ENCODE peak calls at places on chromosome 20, in four cellular contexts. Z is astrocyte, N is transverse colon, A is PC-3. J is an unnamed sample.
A peak's percentile ranks its signal among the peaks of the same experiment; 100 is the strongest.

GRCh38 chr20:16713056-16713455 is 16.8 kb upstream of the SNRPB2 start:
- DNase-seq in Z (no peak), A (no peak), N (no peak), J (no peak)

GRCh38 chr20:57659131-57659788 is 39.0 kb upstream of the ZBP1 start:
- DNase-seq in A (no peak), Z (no peak), N (peak; percentile 5), J (peak; percentile 45)

GRCh38 chr20:35739294-35740163 is 2.5 kb downstream of the RBM39 start:
- DNase-seq in N (no peak), A (peak; percentile 46), Z (peak; percentile 21), J (no peak)

GRCh38 chr20:3071610-3072529 is at the start of gene OXT:
- DNase-seq in A (no peak), N (peak; percentile 57), Z (no peak), J (no peak)

GRCh38 chr20:14313621-14314020 is 23.8 kb downstream of the FLRT3 start:
- DNase-seq in N (no peak), A (no peak), Z (no peak), J (no peak)

GRCh38 chr20:36298795-36299339 is 7.3 kb upstream of the DLGAP4 start:
- DNase-seq in N (no peak), A (no peak), Z (no peak), J (no peak)

GRCh38 chr20:12056836-12057235 is 139.1 kb downstream of the BTBD3 start:
- DNase-seq in Z (peak; percentile 12), N (no peak), A (no peak), J (no peak)

GRCh38 chr20:33568378-33569289 is 78.7 kb downstream of the CBFA2T2 start:
- DNase-seq in Z (no peak), N (no peak), A (peak; percentile 34), J (no peak)

GRCh38 chr20:2507875-2508630 is 662 bp downstream of the ZNF343 start:
- DNase-seq in Z (no peak), N (peak; percentile 23), A (peak; percentile 60), J (no peak)

GRCh38 chr20:57693002-57693582 is 16.7 kb downstream of the PMEPA1 start:
- DNase-seq in A (peak; percentile 100), N (peak; percentile 85), Z (peak; percentile 77), J (no peak)

GRCh38 chr20:18252597-18253451 is 35.5 kb upstream of the ZNF133 start:
- DNase-seq in Z (peak; percentile 29), N (no peak), A (peak; percentile 99), J (no peak)

GRCh38 chr20:45894797-45895196 is 3.7 kb downstream of the CTSA start:
- DNase-seq in N (no peak), A (no peak), Z (no peak), J (no peak)

GRCh38 chr20:45893831-45894230 is 2.7 kb downstream of the CTSA start:
- DNase-seq in A (no peak), Z (no peak), N (no peak), J (no peak)

GRCh38 chr20:45890997-45891983 is at the start of the genes CTSA and NEURL2:
- DNase-seq in Z (peak; percentile 79), A (peak; percentile 87), N (peak; percentile 97), J (peak; percentile 90)

GRCh38 chr20:45892049-45892816 is 1.1 kb downstream of the CTSA start:
- DNase-seq in A (peak; percentile 55), Z (no peak), N (peak; percentile 40), J (peak; percentile 52)

GRCh38 chr20:45892828-45893500 is 1.8 kb downstream of the CTSA start:
- DNase-seq in N (peak; percentile 70), Z (no peak), A (no peak), J (no peak)
- H3K4me3 ChIP-seq in N (no peak overlapping the region), Z (no peak overlapping the region), A (no peak overlapping the region), J (no peak overlapping the region)

DNA sequence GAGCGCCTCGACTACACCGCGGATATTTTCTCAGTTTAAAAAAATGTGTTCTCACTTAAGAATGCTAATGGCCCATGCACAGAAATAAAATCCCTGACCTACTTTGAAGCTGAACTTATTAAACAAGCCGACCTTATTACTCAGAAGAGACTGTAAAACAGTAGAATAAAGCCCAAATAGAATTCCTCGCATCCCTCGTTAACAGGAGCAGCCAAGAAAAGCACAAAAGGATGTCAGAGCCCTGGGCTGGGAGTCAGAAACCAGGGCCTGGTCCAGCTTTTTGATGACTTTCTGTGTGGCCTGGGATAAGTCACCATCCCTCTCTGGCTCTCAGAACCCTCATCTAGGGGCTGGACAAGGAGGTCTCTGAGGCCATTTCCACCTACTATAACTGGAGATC is 489.3 kb downstream of the PTPRT start:
- DNase-seq in N (no peak), A (no peak), Z (no peak), J (no peak)
- H3K4me1 ChIP-seq in N (no peaks in the 10 kb centered on the region), A (no peaks in the 10 kb centered on the region), Z (no peaks in the 10 kb centered on the region), J (no peaks in the 10 kb centered on the region)

DNA sequence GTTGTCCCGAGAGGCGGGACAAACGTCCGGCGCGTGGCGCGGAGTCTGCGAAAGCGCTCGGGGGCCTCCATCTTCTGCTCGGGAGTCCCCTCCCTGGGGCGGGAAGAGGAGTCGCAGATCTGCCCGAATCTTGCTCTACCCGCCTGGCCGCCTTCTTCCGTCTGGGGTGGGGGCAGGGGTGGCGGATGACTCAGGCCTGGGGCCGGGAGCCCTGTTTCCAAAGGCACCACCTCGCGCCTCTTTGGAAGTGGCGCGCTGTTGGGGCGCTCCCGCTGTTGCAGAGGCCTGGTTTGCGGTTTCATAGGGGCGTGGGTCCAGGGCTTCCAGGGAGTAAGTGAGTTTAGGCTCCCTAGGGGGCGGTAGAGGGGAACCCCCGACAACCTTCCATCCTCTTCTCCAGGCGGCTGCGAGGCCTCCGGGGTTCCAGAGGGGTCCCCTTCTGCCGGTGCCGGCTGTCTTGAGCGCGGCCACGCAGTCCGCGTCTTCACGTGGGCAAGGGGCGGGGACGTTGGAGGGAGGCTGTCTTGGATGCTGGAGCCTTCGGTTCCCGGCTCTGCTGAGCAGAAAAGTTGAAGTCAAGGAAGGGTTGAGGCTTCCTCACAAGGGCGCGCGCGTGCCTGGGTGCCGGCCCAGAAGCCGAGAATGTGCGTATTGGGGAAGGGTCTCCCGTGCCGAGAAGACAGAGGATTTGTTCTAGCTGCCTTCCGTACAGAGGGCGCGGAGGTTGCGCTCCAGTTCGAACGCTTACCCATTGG is 2.6 kb upstream of the TFAP2C start:
- DNase-seq in A (no peak), N (peak; percentile 13), Z (no peak), J (no peak)
- H3K9me3 ChIP-seq in A (no peaks in the 10 kb centered on the region), N (no peaks in the 10 kb centered on the region), Z (no peaks in the 10 kb centered on the region), J (no peaks in the 10 kb centered on the region)

GRCh38 chr20:37904008-37904675 is 1.2 kb downstream of the VSTM2L start:
- DNase-seq in A (no peak), Z (no peak), N (no peak), J (no peak)

GRCh38 chr20:37902504-37903313 is at the start of gene VSTM2L:
- DNase-seq in Z (peak; percentile 62), A (peak; percentile 72), N (peak; percentile 22), J (peak; percentile 35)

GRCh38 chr20:37901280-37901666 is 1.7 kb upstream of the VSTM2L start:
- DNase-seq in Z (no peak), N (no peak), A (no peak), J (no peak)

GRCh38 chr20:37903317-37904007 is 535 bp downstream of the VSTM2L start:
- DNase-seq in N (no peak), Z (no peak), A (no peak), J (no peak)

DNA sequence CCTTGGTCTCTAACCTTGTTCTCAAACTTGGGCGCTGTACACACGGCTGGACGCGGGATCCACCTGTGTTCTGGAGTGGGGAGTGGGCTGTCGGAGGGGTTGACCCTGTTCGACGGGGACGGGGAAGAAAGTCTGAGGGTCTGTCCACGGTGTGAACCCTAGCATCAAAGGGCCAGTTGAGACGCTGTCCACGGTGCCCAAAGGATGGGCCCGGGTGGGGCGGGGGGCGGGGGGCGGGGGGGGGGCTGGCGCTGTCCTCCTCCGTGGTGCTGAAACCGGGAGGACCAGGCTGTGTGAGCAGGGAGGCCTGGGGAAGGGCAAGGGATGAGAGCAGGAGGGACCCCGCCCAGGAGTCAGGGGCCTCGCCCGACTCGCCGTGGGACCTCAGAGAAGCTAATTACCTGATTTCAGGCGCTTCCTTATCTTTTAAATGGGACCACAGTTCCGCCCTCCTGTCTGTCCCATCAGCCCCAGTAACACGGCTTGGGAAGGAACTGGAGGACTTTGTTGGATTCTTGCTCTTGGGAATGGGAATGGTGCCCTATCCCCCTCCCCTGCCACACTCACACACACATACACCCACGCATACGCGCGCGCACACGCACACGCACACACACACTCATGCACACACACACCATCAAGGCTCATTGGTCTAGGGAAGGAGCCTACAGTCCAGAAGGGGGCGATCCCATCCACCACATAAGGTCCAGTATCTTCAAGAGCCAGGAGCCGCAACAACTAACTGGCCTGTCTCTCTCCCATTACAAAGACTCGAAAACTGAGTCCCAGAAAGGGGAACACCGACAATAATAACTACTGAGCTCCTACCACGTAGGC is 1.0 kb upstream of the VSTM2L start:
- DNase-seq in N (no peak), Z (peak; percentile 64), A (peak; percentile 74), J (no peak)
- H3K4me3 ChIP-seq in N (no peak overlapping the region), Z (peak overlapping the region; percentile 17), A (peak overlapping the region; percentile 69), J (peak overlapping the region; percentile 48)

GRCh38 chr20:49983123-49983847 is 505 bp downstream of the SNAI1 start:
- DNase-seq in A (no peak), Z (no peak), N (no peak), J (no peak)
- H3K4me1 ChIP-seq in A (peaks cover 25% of the 10 kb centered on the region), Z (peaks cover 47% of the 10 kb centered on the region), N (peaks cover 52% of the 10 kb centered on the region), J (peaks cover 4% of the 10 kb centered on the region)